ENCODE peak calls at places on chromosome 4, in seven cellular contexts. One of them, this sample, is unnamed.

GRCh38 chr4:152063301-152064235 is 302.8 kb upstream of the GATB start:
- DNase-seq in HepG2: no peak
- DNase-seq in GM12878: no peak
- DNase-seq in K562: no peak
- DNase-seq in SK-N-SH: peak; percentile 75
- DNase-seq in HCT116: no peak
- DNase-seq in H1: no peak
- DNase-seq in this sample: peak; percentile 59

GRCh38 chr4:89821612-89822011 is 15.3 kb downstream of the SNCA start:
- DNase-seq in HepG2: no peak
- DNase-seq in GM12878: no peak
- DNase-seq in K562: no peak
- DNase-seq in SK-N-SH: no peak
- DNase-seq in HCT116: no peak
- DNase-seq in H1: no peak
- DNase-seq in this sample: no peak

GRCh38 chr4:143188325-143189088 is 3.8 kb downstream of the USP38 start:
- DNase-seq in HepG2: no peak
- DNase-seq in GM12878: no peak
- DNase-seq in K562: no peak
- DNase-seq in SK-N-SH: no peak
- DNase-seq in HCT116: no peak
- DNase-seq in H1: no peak
- DNase-seq in this sample: no peak

GRCh38 chr4:7650606-7651400 is 216.1 kb upstream of the PSAPL1 start:
- DNase-seq in HepG2: no peak
- DNase-seq in GM12878: no peak
- DNase-seq in K562: peak; percentile 65
- DNase-seq in SK-N-SH: no peak
- DNase-seq in HCT116: peak; percentile 16
- DNase-seq in H1: peak; percentile 83
- DNase-seq in this sample: no peak

GRCh38 chr4:108840426-108840975 is 77.6 kb upstream of the ETNPPL start:
- DNase-seq in HepG2: no peak
- DNase-seq in GM12878: no peak
- DNase-seq in K562: no peak
- DNase-seq in SK-N-SH: no peak
- DNase-seq in HCT116: no peak
- DNase-seq in H1: no peak
- DNase-seq in this sample: no peak

GRCh38 chr4:38782452-38783108 is at the start of gene TLR10:
- DNase-seq in HepG2: peak; percentile 20
- DNase-seq in GM12878: peak; percentile 82
- DNase-seq in K562: peak; percentile 45
- DNase-seq in SK-N-SH: peak; percentile 53
- DNase-seq in HCT116: peak; percentile 34
- DNase-seq in H1: no peak
- DNase-seq in this sample: peak; percentile 9

GRCh38 chr4:112127736-112128322 is 17.4 kb upstream of the FAM241A start:
- DNase-seq in HepG2: no peak
- DNase-seq in GM12878: no peak
- DNase-seq in K562: no peak
- DNase-seq in SK-N-SH: no peak
- DNase-seq in HCT116: no peak
- DNase-seq in H1: no peak
- DNase-seq in this sample: no peak

GRCh38 chr4:1289232-1290164 is at the start of gene MAEA:
- DNase-seq in HepG2: peak; percentile 92
- DNase-seq in GM12878: peak; percentile 83
- DNase-seq in K562: peak; percentile 100
- DNase-seq in SK-N-SH: peak; percentile 100
- DNase-seq in HCT116: peak; percentile 91
- DNase-seq in H1: peak; percentile 95
- DNase-seq in this sample: peak; percentile 98

GRCh38 chr4:72569719-72570235 is 756 bp upstream of the ADAMTS3 start:
- DNase-seq in HepG2: no peak
- DNase-seq in GM12878: no peak
- DNase-seq in K562: no peak
- DNase-seq in SK-N-SH: no peak
- DNase-seq in HCT116: no peak
- DNase-seq in H1: no peak
- DNase-seq in this sample: no peak

GRCh38 chr4:123037809-123038208 is 115.4 kb upstream of the NUDT6 start:
- DNase-seq in HepG2: peak; percentile 84
- DNase-seq in GM12878: no peak
- DNase-seq in K562: peak; percentile 10
- DNase-seq in SK-N-SH: no peak
- DNase-seq in HCT116: no peak
- DNase-seq in H1: no peak
- DNase-seq in this sample: no peak

GRCh38 chr4:1575418-1576199 is 108.5 kb downstream of the FAM53A start:
- DNase-seq in HepG2: no peak
- DNase-seq in GM12878: no peak
- DNase-seq in K562: no peak
- DNase-seq in SK-N-SH: no peak
- DNase-seq in HCT116: no peak
- DNase-seq in H1: no peak
- DNase-seq in this sample: no peak

GRCh38 chr4:83356899-83357661 is 22.4 kb upstream of the HPSE start:
- DNase-seq in HepG2: peak; percentile 76
- DNase-seq in GM12878: no peak
- DNase-seq in K562: no peak
- DNase-seq in SK-N-SH: no peak
- DNase-seq in HCT116: peak; percentile 48
- DNase-seq in H1: no peak
- DNase-seq in this sample: no peak

GRCh38 chr4:88419874-88420273 is 37.0 kb upstream of the HERC5 start:
- DNase-seq in HepG2: no peak
- DNase-seq in GM12878: peak; percentile 12
- DNase-seq in K562: no peak
- DNase-seq in SK-N-SH: no peak
- DNase-seq in HCT116: no peak
- DNase-seq in H1: no peak
- DNase-seq in this sample: no peak

GRCh38 chr4:78661086-78661690 is 109.6 kb downstream of the ANXA3 start:
- DNase-seq in HepG2: no peak
- DNase-seq in GM12878: no peak
- DNase-seq in K562: no peak
- DNase-seq in SK-N-SH: no peak
- DNase-seq in HCT116: no peak
- DNase-seq in H1: no peak
- DNase-seq in this sample: no peak

GRCh38 chr4:75338352-75338880 is 175.8 kb downstream of the RCHY1 start:
- DNase-seq in HepG2: no peak
- DNase-seq in GM12878: no peak
- DNase-seq in K562: no peak
- DNase-seq in SK-N-SH: no peak
- DNase-seq in HCT116: no peak
- DNase-seq in H1: no peak
- DNase-seq in this sample: no peak

GRCh38 chr4:168409089-168409801 is 71.0 kb downstream of the DDX60L start:
- DNase-seq in HepG2: no peak
- DNase-seq in GM12878: no peak
- DNase-seq in K562: no peak
- DNase-seq in SK-N-SH: no peak
- DNase-seq in HCT116: no peak
- DNase-seq in H1: no peak
- DNase-seq in this sample: no peak

GRCh38 chr4:3046149-3046548 is 28.2 kb downstream of the HTT-AS start:
- DNase-seq in HepG2: no peak
- DNase-seq in GM12878: no peak
- DNase-seq in K562: no peak
- DNase-seq in SK-N-SH: no peak
- DNase-seq in HCT116: no peak
- DNase-seq in H1: no peak
- DNase-seq in this sample: no peak

GRCh38 chr4:5114911-5115310 is 63.6 kb downstream of the STK32B start:
- DNase-seq in HepG2: no peak
- DNase-seq in GM12878: no peak
- DNase-seq in K562: no peak
- DNase-seq in SK-N-SH: no peak
- DNase-seq in HCT116: no peak
- DNase-seq in H1: no peak
- DNase-seq in this sample: peak; percentile 25

GRCh38 chr4:76764251-76764650 is 133.7 kb downstream of the SOWAHB start:
- DNase-seq in HepG2: no peak
- DNase-seq in GM12878: no peak
- DNase-seq in K562: no peak
- DNase-seq in SK-N-SH: no peak
- DNase-seq in HCT116: no peak
- DNase-seq in H1: no peak
- DNase-seq in this sample: no peak

GRCh38 chr4:76758996-76759395 is 138.9 kb downstream of the SOWAHB start:
- DNase-seq in HepG2: no peak
- DNase-seq in GM12878: peak; percentile 17
- DNase-seq in K562: no peak
- DNase-seq in SK-N-SH: no peak
- DNase-seq in HCT116: no peak
- DNase-seq in H1: no peak
- DNase-seq in this sample: no peak

GRCh38 chr4:76765473-76766183 is 132.3 kb downstream of the SOWAHB start:
- DNase-seq in HepG2: no peak
- DNase-seq in GM12878: peak; percentile 68
- DNase-seq in K562: no peak
- DNase-seq in SK-N-SH: no peak
- DNase-seq in HCT116: no peak
- DNase-seq in H1: no peak
- DNase-seq in this sample: no peak

GRCh38 chr4:76760214-76760613 is 137.7 kb downstream of the SOWAHB start:
- DNase-seq in HepG2: no peak
- DNase-seq in GM12878: no peak
- DNase-seq in K562: no peak
- DNase-seq in SK-N-SH: no peak
- DNase-seq in HCT116: no peak
- DNase-seq in H1: no peak
- DNase-seq in this sample: no peak

DNA sequence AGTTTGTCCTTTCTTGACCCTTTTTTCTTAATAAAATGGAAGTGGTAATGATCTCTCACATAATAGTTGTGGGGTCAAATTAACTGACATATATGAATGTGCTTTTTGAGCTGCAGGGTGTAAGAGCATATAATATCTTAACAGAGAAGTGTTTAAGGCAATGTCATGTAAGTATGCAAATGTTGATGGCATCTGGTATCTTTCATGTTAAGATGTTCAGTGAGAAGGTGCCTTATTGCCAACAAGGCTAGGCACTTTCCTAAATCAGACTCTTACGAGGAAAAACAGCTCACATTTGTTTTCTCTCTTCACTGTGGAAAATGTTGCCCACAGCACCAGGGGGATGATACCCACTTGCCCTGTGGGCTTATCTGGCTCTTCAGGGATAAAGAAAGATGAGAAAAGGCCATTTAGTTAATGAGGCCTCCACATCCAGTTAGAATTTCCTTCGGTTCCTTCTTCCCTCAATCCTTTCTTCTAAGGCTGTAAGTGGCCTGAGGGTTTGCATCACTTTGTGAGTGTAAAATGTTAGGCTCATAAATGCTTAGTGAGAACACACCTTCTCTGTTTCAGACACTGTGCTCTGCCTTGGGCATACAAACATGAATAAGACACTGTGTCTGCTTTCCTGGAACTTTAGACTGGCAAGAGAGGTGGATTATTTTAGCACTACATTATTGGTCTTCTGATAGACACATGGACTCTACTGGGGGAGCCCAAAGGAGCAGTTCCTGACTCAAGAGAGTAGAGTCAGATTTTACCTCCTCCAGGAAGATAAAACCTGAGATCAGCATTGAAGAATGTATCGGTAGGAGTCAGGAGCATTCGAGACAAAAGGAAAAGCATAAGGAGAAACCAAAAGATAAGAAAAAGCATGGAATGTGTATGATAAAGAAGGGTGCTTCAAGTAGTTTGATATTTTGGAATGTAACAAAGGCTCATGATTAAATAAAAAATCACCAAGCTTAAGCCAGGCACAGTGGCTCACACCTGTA is 135.5 kb downstream of the SOWAHB start:
- DNase-seq in HepG2: no peak
- DNase-seq in GM12878: no peak
- DNase-seq in K562: no peak
- DNase-seq in SK-N-SH: no peak
- DNase-seq in HCT116: no peak
- DNase-seq in H1: no peak
- DNase-seq in this sample: no peak
- TF ChIP-seq JUND in HepG2: no peak
- TF ChIP-seq JUND in GM12878: no peak
- TF ChIP-seq JUND in K562: no peak
- TF ChIP-seq JUND in SK-N-SH: no peak
- TF ChIP-seq JUND in HCT116: no peak
- TF ChIP-seq JUND in H1: no peak
- TF ChIP-seq JUND in this sample: no peak

GRCh38 chr4:10204401-10205058 is 87.9 kb upstream of the WDR1 start:
- DNase-seq in HepG2: no peak
- DNase-seq in GM12878: no peak
- DNase-seq in K562: no peak
- DNase-seq in SK-N-SH: no peak
- DNase-seq in HCT116: no peak
- DNase-seq in H1: no peak
- DNase-seq in this sample: no peak
- TF ChIP-seq JUND in HepG2: no peak
- TF ChIP-seq JUND in GM12878: no peak
- TF ChIP-seq JUND in K562: no peak
- TF ChIP-seq JUND in SK-N-SH: no peak
- TF ChIP-seq JUND in HCT116: no peak
- TF ChIP-seq JUND in H1: no peak
- TF ChIP-seq JUND in this sample: no peak

DNA sequence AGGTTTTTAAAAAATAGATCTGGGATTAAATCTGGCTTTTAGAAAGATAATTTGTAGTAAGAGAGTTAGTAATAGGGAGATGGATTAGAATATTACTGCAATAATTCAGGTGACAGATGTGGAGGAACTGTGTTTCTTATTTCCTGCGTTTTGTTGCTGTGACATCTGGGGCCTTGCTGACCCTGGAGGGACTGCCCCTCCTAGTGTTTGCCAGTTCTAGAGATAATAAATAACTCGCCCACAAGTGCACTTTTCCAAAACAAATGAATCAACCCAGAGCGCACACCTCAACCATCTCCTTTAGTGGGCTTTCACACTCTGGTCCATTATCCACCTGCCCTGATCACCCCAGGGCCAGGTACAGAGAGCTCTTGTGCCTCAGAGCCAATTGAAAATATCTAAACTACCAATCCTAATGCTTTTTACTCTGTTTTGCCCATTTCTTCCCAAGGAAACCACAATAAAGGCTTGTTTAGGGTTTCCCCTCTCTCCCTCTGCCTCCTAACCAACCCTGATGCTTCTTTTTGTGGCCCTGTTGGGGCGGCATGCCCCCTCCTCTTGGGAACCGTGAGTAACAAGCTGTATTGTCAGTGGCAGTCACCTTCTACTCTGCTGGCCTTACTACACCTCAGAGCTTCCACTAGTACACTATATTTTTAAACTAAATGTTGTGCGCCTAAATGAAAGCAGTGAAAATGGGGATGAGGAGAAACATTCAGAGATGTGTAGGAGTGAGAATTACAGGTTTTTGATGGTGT is 270.5 kb downstream of the TENM3 start:
- DNase-seq in HepG2: no peak
- DNase-seq in GM12878: no peak
- DNase-seq in K562: no peak
- DNase-seq in SK-N-SH: no peak
- DNase-seq in HCT116: no peak
- DNase-seq in H1: no peak
- DNase-seq in this sample: no peak
- TF ChIP-seq JUND in HepG2: no peak
- TF ChIP-seq JUND in GM12878: no peak
- TF ChIP-seq JUND in K562: no peak
- TF ChIP-seq JUND in SK-N-SH: no peak
- TF ChIP-seq JUND in HCT116: no peak
- TF ChIP-seq JUND in H1: no peak
- TF ChIP-seq JUND in this sample: no peak

GRCh38 chr4:95957054-95957453 is 117.2 kb downstream of the PDHA2 start:
- DNase-seq in HepG2: no peak
- DNase-seq in GM12878: no peak
- DNase-seq in K562: no peak
- DNase-seq in SK-N-SH: no peak
- DNase-seq in HCT116: no peak
- DNase-seq in H1: no peak
- DNase-seq in this sample: no peak
- TF ChIP-seq JUND in HepG2: no peak
- TF ChIP-seq JUND in GM12878: no peak
- TF ChIP-seq JUND in K562: no peak
- TF ChIP-seq JUND in SK-N-SH: no peak
- TF ChIP-seq JUND in HCT116: no peak
- TF ChIP-seq JUND in H1: no peak
- TF ChIP-seq JUND in this sample: no peak

This sample was measured in T47D.